ENCODE peak calls at places on chromosome 21, in four cellular contexts. O, E, G and L are unnamed samples.

GRCh38 chr21:35170244-35170756 is 121.2 kb upstream of the RUNX1 start:
- DNase-seq in O (no peak), E (no peak), G (no peak), L (no peak)

GRCh38 chr21:38277501-38278111 is 20.8 kb downstream of the KCNJ15 start:
- DNase-seq in O (peak; percentile 100), E (no peak), G (no peak), L (peak; percentile 100)

GRCh38 chr21:27346041-27346448 is 379.2 kb upstream of the ADAMTS5 start:
- DNase-seq in O (peak; percentile 68), E (no peak), G (no peak), L (peak; percentile 25)

GRCh38 chr21:35222541-35222941 is 173.4 kb upstream of the RUNX1 start:
- DNase-seq in O (no peak), E (no peak), G (no peak), L (no peak)

GRCh38 chr21:43909736-43910455 is 44.9 kb downstream of the AGPAT3 start:
- DNase-seq in O (no peak), E (no peak), G (no peak), L (no peak)

GRCh38 chr21:25373126-25374082 is 233.9 kb downstream of the MRPL39 start:
- DNase-seq in O (no peak), E (no peak), G (no peak), L (no peak)

GRCh38 chr21:35408401-35408800 is 359.3 kb upstream of the RUNX1 start:
- DNase-seq in O (peak; percentile 58), E (no peak), G (no peak), L (no peak)

GRCh38 chr21:18772404-18772803 is 368.8 kb upstream of the TMPRSS15 start:
- DNase-seq in O (no peak), E (no peak), G (no peak), L (peak; percentile 58)

GRCh38 chr21:45538381-45539045 is 3.7 kb downstream of the SLC19A1 start:
- DNase-seq in O (no peak), E (peak; percentile 53), G (peak; percentile 7), L (no peak)

GRCh38 chr21:41953831-41954653 is at the start of gene C2CD2:
- DNase-seq in O (peak; percentile 73), E (peak; percentile 80), G (peak; percentile 65), L (peak; percentile 61)

GRCh38 chr21:43782741-43783700 is 6.4 kb upstream of the RRP1 start:
- DNase-seq in O (no peak), E (no peak), G (no peak), L (no peak)

GRCh38 chr21:42409366-42409765 is 5.7 kb downstream of the UBASH3A start:
- DNase-seq in O (no peak), E (no peak), G (no peak), L (no peak)

GRCh38 chr21:37758997-37759396 is 157.3 kb downstream of the KCNJ6 start:
- DNase-seq in O (peak; percentile 62), E (no peak), G (peak; percentile 42), L (peak; percentile 60)

DNA sequence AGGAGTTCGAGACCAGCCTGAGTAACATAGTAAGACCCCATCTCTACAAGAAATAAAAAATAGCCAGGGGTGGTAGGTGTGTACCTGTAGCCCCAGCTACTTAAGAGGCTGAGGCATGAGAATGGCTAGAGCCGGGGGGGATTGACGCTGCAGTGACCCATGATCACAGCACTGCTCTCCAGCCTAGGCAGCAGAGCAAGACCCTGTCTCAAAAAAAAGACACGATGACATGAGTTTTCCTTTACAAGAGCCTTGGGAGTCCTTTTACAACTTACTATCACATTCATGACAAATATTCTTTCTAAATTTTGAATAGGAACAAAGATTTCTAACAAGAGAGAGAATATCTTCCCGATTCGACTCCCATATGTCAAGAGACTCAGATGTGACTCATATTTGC is 3.3 kb upstream of the BRWD1 start:
- DNase-seq in O (no peak), E (no peak), G (no peak), L (no peak)
- H3K4me1 ChIP-seq in O (peaks cover 14% of the 10 kb centered on the region), E (peaks cover 20% of the 10 kb centered on the region), G (peaks cover 11% of the 10 kb centered on the region), L (peaks cover 27% of the 10 kb centered on the region)

GRCh38 chr21:28754862-28755261 is 237.8 kb downstream of the LTN1 start:
- DNase-seq in O (no peak), E (no peak), G (no peak), L (no peak)
- H3K27ac ChIP-seq in O (peak overlapping the region; percentile 99), E (peak overlapping the region; percentile 64), G (peak overlapping the region; percentile 80), L (no peak overlapping the region)

DNA sequence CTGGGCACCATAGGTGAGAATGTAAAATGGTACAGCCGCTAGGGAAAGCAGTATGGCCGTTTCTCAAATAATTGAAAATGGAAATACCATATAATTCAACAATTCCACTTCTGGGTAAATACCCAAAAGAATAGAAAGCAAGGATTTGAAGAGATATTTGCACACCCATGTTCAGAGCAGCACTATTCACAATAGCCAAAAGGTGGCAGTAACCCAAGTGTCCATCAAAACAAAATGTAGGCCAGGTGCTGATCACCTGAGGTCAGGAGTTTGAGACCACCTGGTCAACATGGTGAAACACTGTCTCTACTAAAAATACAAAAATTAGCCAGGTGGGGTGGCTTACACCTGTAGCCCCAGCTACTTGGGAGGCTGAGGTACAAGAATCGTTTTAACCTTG is 62.1 kb downstream of the OLIG1 start:
- DNase-seq in O (no peak), E (no peak), G (no peak), L (no peak)
- TF ChIP-seq CTCF in O (no peak), E (no peak), G (no peak), L (peak; percentile 47)

DNA sequence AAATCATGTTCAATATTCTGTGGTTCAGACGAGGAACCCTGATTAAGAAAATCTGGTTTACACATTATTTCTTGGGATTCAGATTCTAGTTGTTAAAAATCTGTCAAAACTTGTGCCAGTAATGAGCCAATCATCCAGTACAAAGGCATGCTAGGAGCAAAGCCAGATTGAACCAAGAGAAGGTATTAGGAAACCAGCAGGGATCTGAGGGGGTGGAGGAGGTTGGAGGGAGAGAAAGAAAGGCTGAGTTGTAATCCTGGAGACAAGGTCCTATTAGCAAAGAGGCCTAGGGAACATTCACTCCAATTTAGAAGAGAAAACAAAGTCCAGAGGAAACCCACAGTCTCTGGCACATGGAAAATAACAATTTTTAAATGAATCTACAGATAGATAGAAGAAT is 352.9 kb downstream of the LTN1 start:
- DNase-seq in O (no peak), E (no peak), G (no peak), L (peak; percentile 35)
- H3K4me1 ChIP-seq in O (peaks cover 11% of the 10 kb centered on the region), E (no peaks in the 10 kb centered on the region), G (no peaks in the 10 kb centered on the region), L (peaks cover 41% of the 10 kb centered on the region)